ENCODE peak calls at places on chromosomes 16 and 17, in six cellular contexts. B, L, O, X, W and H are unnamed samples.

GRCh38 chr17:50468120-50469004 is at the start of gene CHAD:
- DNase-seq in L (peak), B (no peak), W (no peak), X (no peak), O (peak), H (no peak)

GRCh38 chr16:46743232-46743719 is 4.9 kb downstream of the MYLK3 start:
- DNase-seq in B (peak), W (peak), X (no peak), L (no peak), O (peak), H (no peak)

GRCh38 chr16:73051216-73051615 is 3.3 kb upstream of the ZFHX3 start:
- DNase-seq in O (no peak), W (no peak), B (no peak), L (no peak), X (no peak), H (no peak)

GRCh38 chr17:61048398-61049106 is 351.1 kb upstream of the TBX2 start:
- DNase-seq in X (no peak), B (no peak), W (no peak), L (no peak), O (no peak), H (no peak)

GRCh38 chr16:88448461-88449266 is 4.4 kb upstream of the ZFPM1 start:
- DNase-seq in L (no peak), B (no peak), O (no peak), X (no peak), W (no peak), H (no peak)

GRCh38 chr17:66540131-66540781 is 237.8 kb downstream of the PRKCA start:
- DNase-seq in L (no peak), B (peak), W (peak), O (no peak), X (peak), H (no peak)

GRCh38 chr17:49979748-49980479 is 10.9 kb downstream of the DLX4 start:
- DNase-seq in W (no peak), X (no peak), B (no peak), O (no peak), L (no peak), H (no peak)

GRCh38 chr17:77859411-77859810 is 99.1 kb upstream of the TNRC6C start:
- DNase-seq in B (no peak), O (peak), X (no peak), L (no peak), W (peak), H (no peak)

GRCh38 chr16:87762071-87762571 is 3.7 kb downstream of the KLHDC4 start:
- DNase-seq in W (no peak), X (no peak), B (no peak), L (no peak), O (no peak), H (no peak)

GRCh38 chr17:59347975-59348391 is 16.5 kb downstream of the YPEL2 start:
- DNase-seq in O (no peak), W (no peak), L (no peak), B (no peak), X (no peak), H (no peak)

GRCh38 chr17:58305626-58306025 is 23.0 kb downstream of the TSPOAP1 start:
- DNase-seq in B (no peak), W (no peak), O (no peak), X (no peak), L (no peak), H (no peak)

GRCh38 chr17:32627233-32628008 is 140.6 kb downstream of the CDK5R1 start:
- DNase-seq in O (no peak), X (no peak), B (peak), L (no peak), W (no peak), H (no peak)

GRCh38 chr16:86398622-86399021 is 111.7 kb upstream of the FOXF1 start:
- DNase-seq in X (no peak), O (no peak), L (no peak), B (peak), W (no peak), H (no peak)

GRCh38 chr16:12553191-12553590 is 250.5 kb downstream of the CPPED1 start:
- DNase-seq in L (no peak), X (no peak), O (no peak), B (no peak), W (no peak), H (no peak)

GRCh38 chr17:8940866-8941471 is 24.5 kb downstream of the PIK3R5 start:
- DNase-seq in X (no peak), W (no peak), L (no peak), B (no peak), O (peak), H (no peak)

GRCh38 chr16:14309001-14309886 is 238.1 kb downstream of the MRTFB start:
- DNase-seq in W (no peak), L (no peak), X (no peak), O (peak), B (no peak), H (peak)

GRCh38 chr17:80781851-80782277 is 209.8 kb upstream of the CHMP6 start:
- DNase-seq in B (no peak), L (no peak), O (no peak), W (no peak), X (no peak), H (no peak)

GRCh38 chr16:16100631-16101030 is 122.7 kb downstream of the ABCC6 start:
- DNase-seq in O (no peak), W (no peak), X (no peak), B (no peak), L (no peak), H (no peak)

GRCh38 chr16:78383118-78383517 is 283.7 kb downstream of the WWOX start:
- DNase-seq in X (no peak), B (no peak), L (no peak), O (no peak), W (no peak), H (no peak)

GRCh38 chr17:79923974-79924638 is 84.9 kb upstream of the CBX4 start:
- DNase-seq in W (no peak), L (peak), O (no peak), B (no peak), X (no peak), H (no peak)

GRCh38 chr16:70250748-70251650 is 741 bp downstream of the EXOSC6 start:
- DNase-seq in O (peak), W (peak), X (no peak), B (peak), L (peak), H (no peak)

GRCh38 chr16:3182608-3183444 is 5.2 kb upstream of the OR1F1 start:
- DNase-seq in O (peak), W (no peak), X (no peak), L (peak), B (peak), H (no peak)

GRCh38 chr17:12721581-12721980 is 55.9 kb downstream of the MYOCD start:
- DNase-seq in W (no peak), L (no peak), O (no peak), X (no peak), B (no peak), H (no peak)

GRCh38 chr16:74505011-74505410 is 83.7 kb upstream of the CLEC18B start:
- DNase-seq in B (no peak), W (no peak), X (no peak), L (no peak), O (no peak), H (no peak)

GRCh38 chr16:12062343-12063003 is 85.9 kb downstream of the SNX29 start:
- DNase-seq in W (peak), B (peak), L (peak), O (no peak), X (peak), H (no peak)

GRCh38 chr16:68707341-68708152 is 29.5 kb upstream of the CDH1 start:
- DNase-seq in O (no peak), X (peak), B (no peak), L (peak), W (peak), H (no peak)

GRCh38 chr17:29973005-29973404 is 31.6 kb downstream of the EFCAB5 start:
- DNase-seq in L (peak), X (no peak), O (no peak), W (no peak), B (no peak), H (no peak)

GRCh38 chr16:9911989-9912388 is 270.2 kb downstream of the GRIN2A start:
- DNase-seq in X (no peak), W (no peak), L (no peak), B (no peak), O (no peak), H (no peak)

GRCh38 chr16:70018254-70018653 is 67.1 kb downstream of the CLEC18A start:
- DNase-seq in L (no peak), X (no peak), B (peak), W (no peak), O (no peak), H (no peak)

GRCh38 chr16:75256871-75257343 is 5.5 kb upstream of the BCAR1 start:
- DNase-seq in X (no peak), O (no peak), L (no peak), B (peak), W (peak), H (no peak)

GRCh38 chr17:6548578-6549330 is 7.6 kb downstream of the PITPNM3 start:
- DNase-seq in W (no peak), L (no peak), B (no peak), X (no peak), O (no peak), H (no peak)

GRCh38 chr16:3503513-3503912 is 2.7 kb downstream of the CLUAP1 start:
- DNase-seq in X (no peak), O (peak), W (no peak), B (no peak), L (no peak), H (no peak)

GRCh38 chr16:4661661-4662060 is 31.7 kb upstream of the NUDT16L1 start:
- DNase-seq in B (peak), O (no peak), X (no peak), W (no peak), L (no peak), H (no peak)

GRCh38 chr17:4592240-4593005 is 8.1 kb downstream of the SMTNL2 start:
- DNase-seq in W (no peak), O (no peak), B (no peak), L (no peak), X (no peak), H (no peak)

GRCh38 chr17:4593021-4593797 is 8.9 kb downstream of the SMTNL2 start:
- DNase-seq in W (no peak), X (no peak), B (no peak), O (no peak), L (no peak), H (no peak)

GRCh38 chr17:4591529-4591928 is 7.2 kb downstream of the SMTNL2 start:
- DNase-seq in B (peak), O (no peak), L (no peak), X (no peak), W (no peak), H (no peak)

GRCh38 chr17:4596636-4597380 is 12.5 kb downstream of the SMTNL2 start:
- DNase-seq in L (no peak), X (no peak), O (no peak), B (no peak), W (no peak), H (no peak)

GRCh38 chr17:4594406-4595349 is 10.3 kb downstream of the SMTNL2 start:
- DNase-seq in O (no peak), X (no peak), W (no peak), L (peak), B (no peak), H (no peak)
- TF ChIP-seq CTCF in O (peak), X (peak), W (peak), L (peak), B (no peak), H (peak)

GRCh38 chr17:28908640-28909098 is 5.8 kb upstream of the DHRS13 start:
- DNase-seq in L (peak), O (no peak), B (peak), X (no peak), W (no peak), H (no peak)
- TF ChIP-seq CTCF in L (no peak), O (no peak), B (no peak), X (no peak), W (no peak), H (no peak)

GRCh38 chr17:81991684-81992513 is 14.5 kb downstream of the ASPSCR1 start:
- DNase-seq in W (peak), L (peak), X (peak), O (no peak), B (peak), H (peak)
- TF ChIP-seq CTCF in W (no peak), L (no peak), X (no peak), O (no peak), B (no peak), H (no peak)

GRCh38 chr17:45201457-45201856 is 20.2 kb upstream of the FMNL1 start:
- DNase-seq in W (no peak), X (no peak), O (no peak), L (no peak), B (no peak), H (no peak)

GRCh38 chr17:45200701-45201100 is 21.0 kb upstream of the FMNL1 start:
- DNase-seq in X (no peak), L (no peak), O (no peak), W (no peak), B (peak), H (no peak)

GRCh38 chr17:45197108-45197507 is 24.6 kb upstream of the FMNL1 start:
- DNase-seq in X (no peak), B (no peak), O (no peak), L (no peak), W (no peak), H (no peak)

GRCh38 chr17:45195424-45195823 is 26.3 kb upstream of the FMNL1 start:
- DNase-seq in W (no peak), B (no peak), L (no peak), X (no peak), O (no peak), H (no peak)

DNA sequence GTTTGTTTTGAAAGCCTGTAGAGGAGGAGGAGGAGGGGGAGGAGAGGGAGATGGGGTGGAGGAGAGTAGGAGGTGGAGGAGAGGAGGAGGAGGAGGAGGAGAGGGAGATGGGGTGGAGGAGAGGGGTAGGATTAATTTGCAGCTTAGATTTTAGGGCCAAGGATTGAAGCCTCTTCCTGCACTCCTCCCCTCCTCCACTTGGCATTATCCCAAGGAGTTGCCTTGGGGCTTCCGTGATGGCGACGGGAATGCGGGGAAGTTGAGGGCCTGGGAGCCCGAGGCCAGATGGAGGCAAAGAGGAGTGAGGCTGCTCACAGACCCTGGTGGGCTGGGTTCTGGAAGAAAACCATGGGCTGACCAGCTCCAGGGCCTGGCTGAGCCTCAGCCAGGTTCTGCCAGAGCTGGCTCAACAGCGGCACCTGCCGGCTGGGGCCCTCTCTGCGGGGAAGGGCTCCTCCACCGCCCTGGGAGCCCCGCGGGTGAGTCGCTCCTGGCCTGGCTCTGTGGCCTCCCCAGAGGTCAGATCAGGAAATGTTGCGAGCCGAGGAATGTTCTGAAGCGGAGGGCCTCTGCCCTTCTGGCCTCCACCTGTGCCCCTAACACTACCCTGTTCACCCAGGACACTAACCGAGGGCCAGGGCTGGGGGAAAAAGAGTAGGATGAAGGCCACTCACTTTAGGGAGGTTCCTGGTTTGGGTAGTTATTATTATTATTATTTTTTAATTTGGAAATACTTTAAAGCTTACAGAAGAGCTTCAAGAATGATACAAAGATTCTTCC is 23.9 kb upstream of the FMNL1 start:
- DNase-seq in B (peak), L (peak), W (peak), X (no peak), O (peak), H (peak)
- TF ChIP-seq CTCF in B (peak), L (peak), W (peak), X (peak), O (peak), H (peak)

DNA sequence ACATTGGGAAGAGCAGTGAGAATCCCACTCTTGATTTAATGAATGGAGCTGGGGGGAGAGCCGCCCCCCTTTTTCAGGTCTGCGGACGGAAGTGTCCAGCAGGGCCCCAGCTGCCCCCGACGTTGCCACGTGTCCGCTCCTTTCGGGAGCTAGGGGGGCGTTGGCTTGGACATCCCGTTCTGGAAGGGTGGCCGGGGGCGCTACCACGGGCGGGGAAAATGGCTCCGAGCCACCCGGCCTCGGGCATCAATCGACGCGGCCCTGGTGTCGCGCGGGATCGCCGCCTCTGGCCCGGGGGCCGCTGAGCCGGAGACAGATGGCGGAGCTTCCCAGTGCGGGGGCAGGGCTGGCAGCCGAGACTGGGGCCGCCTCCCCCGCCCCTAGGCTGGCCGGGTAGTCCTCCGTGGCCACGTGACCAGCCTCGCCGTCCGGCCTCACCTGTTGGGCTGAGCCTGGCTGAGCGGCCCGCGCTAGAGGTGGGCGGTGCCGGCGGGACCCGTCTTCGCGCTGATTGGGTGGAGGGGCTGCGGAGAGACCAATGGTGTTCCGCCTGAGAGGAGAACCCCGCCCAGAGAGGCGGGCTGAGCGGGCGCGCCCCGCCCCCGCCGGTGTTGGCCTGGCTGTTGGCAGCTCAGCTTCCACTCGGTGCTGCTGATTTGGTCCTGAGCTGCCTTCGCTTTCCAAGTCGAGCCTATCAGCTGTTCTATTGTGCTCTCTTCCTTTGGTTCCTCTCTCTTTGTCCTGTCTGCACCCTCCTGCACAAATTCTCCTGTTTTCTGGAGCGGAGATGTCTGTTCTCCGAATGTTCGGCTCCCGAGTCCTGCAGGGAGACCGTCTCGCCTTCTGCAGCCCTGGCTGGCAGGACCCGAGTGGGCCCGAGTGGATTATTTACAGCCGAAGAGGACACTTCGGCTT is 8.3 kb downstream of the HS3ST3B1 start:
- DNase-seq in W (peak), X (peak), L (peak), B (peak), O (peak), H (peak)
- TF ChIP-seq CTCF in W (no peak), X (no peak), L (no peak), B (no peak), O (no peak), H (no peak)

GRCh38 chr16:54282202-54282922 is 4.2 kb downstream of the IRX3 start:
- DNase-seq in W (peak), O (no peak), L (peak), B (peak), X (no peak), H (peak)
- TF ChIP-seq CTCF in W (peak), O (peak), L (peak), B (peak), X (peak), H (peak)

DNA sequence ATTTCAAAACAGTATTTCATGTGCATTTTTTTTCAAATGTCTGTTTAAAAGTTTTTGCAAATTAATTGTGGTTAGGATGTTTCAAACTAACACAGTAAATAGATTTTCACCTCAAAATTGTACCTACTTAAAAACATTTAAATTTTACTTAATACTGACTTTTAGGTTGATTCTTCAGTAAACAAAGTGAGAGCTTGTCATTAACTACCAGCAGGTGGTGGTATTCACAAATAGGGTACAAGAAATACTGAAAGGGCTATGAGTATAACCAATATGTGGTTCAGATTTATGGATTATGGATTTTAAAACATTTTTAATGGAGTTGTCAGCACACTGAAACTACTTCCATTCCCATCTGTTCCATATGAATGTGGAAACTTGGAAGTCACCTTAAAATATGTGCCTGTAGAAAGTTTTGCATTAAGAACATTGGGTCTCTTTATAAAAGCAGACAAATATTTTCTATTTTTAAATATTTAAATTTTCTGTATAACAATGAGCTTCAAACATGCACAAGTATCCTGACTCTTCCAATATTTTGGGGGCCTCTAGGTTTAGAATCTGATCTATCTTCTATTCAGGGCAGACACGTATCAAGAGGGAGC is 155.5 kb downstream of the SNX11 start:
- DNase-seq in O (no peak), L (no peak), X (no peak), W (no peak), B (peak), H (no peak)
- TF ChIP-seq CTCF in O (peak), L (no peak), X (peak), W (peak), B (peak), H (peak)

GRCh38 chr17:75152971-75153853 is 1.1 kb downstream of the JPT1 start:
- DNase-seq in B (peak), W (no peak), O (peak), L (peak), X (no peak), H (no peak)
- TF ChIP-seq CTCF in B (no peak), W (no peak), O (no peak), L (no peak), X (no peak), H (no peak)